ENCODE peak calls at places on chromosomes 12 and 14, in ten cellular contexts. F is hepatic stellate cell, A is GF-D8, H is NAMALWA, Y is NCI-H1694, T is uterus, S is right cardiac atrium, P is islet precursor cell, I is hepatocyte, Q is fibroblast of the aortic adventitia. U is an unnamed sample.
A peak's percentile ranks its signal among the peaks of the same experiment; 100 is the strongest.

GRCh38 chr14:33287204-33287603 is 348.5 kb downstream of the NPAS3 start:
- DNase-seq in F (no peak), A (no peak), H (no peak), Y (no peak), T (no peak), S (no peak), P (no peak), I (no peak), Q (no peak), U (no peak)

GRCh38 chr14:94480809-94481208 is 4.8 kb upstream of the SERPINA9 start:
- DNase-seq in F (no peak), A (no peak), H (no peak), Y (no peak), T (no peak), S (no peak), P (no peak), I (peak; percentile 23), Q (peak; percentile 3), U (no peak)

GRCh38 chr14:26395726-26396125 is 202.1 kb downstream of the NOVA1 start:
- DNase-seq in F (no peak), A (no peak), H (no peak), Y (peak; percentile 40), T (no peak), S (no peak), P (no peak), I (no peak), Q (no peak), U (no peak)

GRCh38 chr14:65286443-65286842 is 126.1 kb upstream of the FUT8 start:
- DNase-seq in F (no peak), A (no peak), H (peak; percentile 85), Y (no peak), T (no peak), S (no peak), P (no peak), I (no peak), Q (no peak), U (peak; percentile 70)

GRCh38 chr14:49586673-49587460 is 687 bp upstream of the RPS29 start:
- DNase-seq in F (peak; percentile 47), A (peak; percentile 51), H (peak; percentile 74), Y (peak; percentile 86), T (peak; percentile 33), S (no peak), P (peak; percentile 56), I (peak; percentile 66), Q (peak; percentile 91), U (peak; percentile 73)

GRCh38 chr12:67650528-67651379 is 2.2 kb downstream of the DYRK2 start:
- DNase-seq in F (no peak), A (no peak), H (peak; percentile 67), Y (no peak), T (no peak), S (peak; percentile 57), P (no peak), I (no peak), Q (no peak), U (peak; percentile 39)

GRCh38 chr14:39491134-39491541 is 58.9 kb upstream of the FBXO33 start:
- DNase-seq in F (no peak), A (no peak), H (peak; percentile 21), Y (peak; percentile 62), T (no peak), S (no peak), P (no peak), I (peak; percentile 63), Q (peak; percentile 74), U (no peak)

GRCh38 chr12:19273482-19274330 is 144.2 kb downstream of the PLEKHA5 start:
- DNase-seq in F (peak; percentile 77), A (peak; percentile 0), H (no peak), Y (no peak), T (peak; percentile 67), S (peak; percentile 72), P (peak; percentile 85), I (peak; percentile 63), Q (peak; percentile 96), U (peak; percentile 68)

GRCh38 chr12:131869871-131870418 is 24.5 kb upstream of the ULK1 start:
- DNase-seq in F (peak; percentile 88), A (no peak), H (no peak), Y (no peak), T (no peak), S (no peak), P (peak; percentile 80), I (no peak), Q (peak; percentile 30), U (no peak)

GRCh38 chr12:122064780-122065588 is 13.6 kb upstream of the MLXIP start:
- DNase-seq in F (peak; percentile 79), A (peak; percentile 73), H (no peak), Y (no peak), T (peak; percentile 86), S (peak; percentile 69), P (peak; percentile 99), I (peak; percentile 64), Q (peak; percentile 80), U (no peak)

GRCh38 chr12:42024495-42024830 is 120.2 kb downstream of the GXYLT1 start:
- DNase-seq in F (no peak), A (no peak), H (no peak), Y (no peak), T (no peak), S (no peak), P (no peak), I (no peak), Q (no peak), U (no peak)

GRCh38 chr12:105382771-105383632 is 52.5 kb downstream of the C12orf75 start:
- DNase-seq in F (peak; percentile 65), A (peak; percentile 1), H (peak; percentile 74), Y (peak; percentile 70), T (peak; percentile 27), S (no peak), P (no peak), I (peak; percentile 82), Q (peak; percentile 91), U (peak; percentile 31)

GRCh38 chr12:88420460-88420859 is 159.8 kb downstream of the KITLG start:
- DNase-seq in F (peak; percentile 37), A (no peak), H (no peak), Y (no peak), T (no peak), S (no peak), P (no peak), I (no peak), Q (peak; percentile 96), U (no peak)

GRCh38 chr12:120849765-120850164 is 54.4 kb downstream of the SPPL3 start:
- DNase-seq in F (no peak), A (no peak), H (no peak), Y (no peak), T (peak; percentile 25), S (no peak), P (peak; percentile 68), I (peak; percentile 32), Q (peak; percentile 25), U (peak; percentile 59)

GRCh38 chr12:3122841-3123678 is 45.9 kb downstream of the TSPAN9 start:
- DNase-seq in F (peak; percentile 76), A (no peak), H (no peak), Y (no peak), T (peak; percentile 74), S (peak; percentile 82), P (peak; percentile 84), I (no peak), Q (peak; percentile 59), U (no peak)

GRCh38 chr14:105026033-105026785 is 5.3 kb upstream of the CDCA4 start:
- DNase-seq in F (no peak), A (no peak), H (no peak), Y (no peak), T (no peak), S (peak; percentile 16), P (no peak), I (no peak), Q (no peak), U (peak; percentile 38)

GRCh38 chr12:99059824-99060526 is 414.9 kb downstream of the APAF1 start:
- DNase-seq in F (no peak), A (no peak), H (no peak), Y (no peak), T (no peak), S (peak; percentile 73), P (peak; percentile 97), I (peak; percentile 47), Q (no peak), U (no peak)

GRCh38 chr12:67355428-67356385 is 86.5 kb downstream of the CAND1 start:
- DNase-seq in F (no peak), A (no peak), H (peak; percentile 80), Y (peak; percentile 67), T (peak; percentile 25), S (no peak), P (no peak), I (peak; percentile 73), Q (peak; percentile 92), U (peak; percentile 17)

GRCh38 chr14:30710870-30711269 is 88.8 kb downstream of the SCFD1 start:
- DNase-seq in F (no peak), A (no peak), H (no peak), Y (no peak), T (no peak), S (no peak), P (no peak), I (no peak), Q (peak; percentile 6), U (no peak)

GRCh38 chr14:77208266-77208978 is 26.8 kb downstream of the TMEM63C start:
- DNase-seq in F (peak; percentile 72), A (no peak), H (peak; percentile 47), Y (no peak), T (peak; percentile 21), S (peak; percentile 90), P (peak; percentile 88), I (peak; percentile 87), Q (peak; percentile 70), U (peak; percentile 71)